ENCODE peak calls at places on chromosomes 11 and 22, in six cellular contexts. One of them, this sample, is unnamed.

GRCh38 chr22:27775698-27776409 is 25.7 kb downstream of the MN1 start:
- DNase-seq in effector memory CD4-positive, alpha-beta T cell: no peak
- DNase-seq in ELR: no peak
- DNase-seq in thyroid gland: no peak
- DNase-seq in hepatic stellate cell: no peak
- DNase-seq in activated CD8-positive, alpha-beta memory T cell treated with anti-CD3 and anti-CD28 coated beads, Interleukin-2, amount 50 U/mL, for 48 hours: no peak
- DNase-seq in this sample: no peak

GRCh38 chr11:121105063-121105480 is 4.0 kb downstream of the TECTA start:
- DNase-seq in effector memory CD4-positive, alpha-beta T cell: no peak
- DNase-seq in ELR: no peak
- DNase-seq in thyroid gland: peak; percentile 16
- DNase-seq in hepatic stellate cell: no peak
- DNase-seq in activated CD8-positive, alpha-beta memory T cell treated with anti-CD3 and anti-CD28 coated beads, Interleukin-2, amount 50 U/mL, for 48 hours: no peak
- DNase-seq in this sample: no peak

GRCh38 chr11:75351541-75352416 is at the start of gene ARRB1:
- DNase-seq in effector memory CD4-positive, alpha-beta T cell: peak; percentile 57
- DNase-seq in ELR: peak; percentile 46
- DNase-seq in thyroid gland: peak; percentile 48
- DNase-seq in hepatic stellate cell: peak; percentile 77
- DNase-seq in activated CD8-positive, alpha-beta memory T cell treated with anti-CD3 and anti-CD28 coated beads, Interleukin-2, amount 50 U/mL, for 48 hours: peak; percentile 73
- DNase-seq in this sample: peak; percentile 47

GRCh38 chr11:75796091-75796435 is 18.9 kb upstream of the UVRAG start:
- DNase-seq in effector memory CD4-positive, alpha-beta T cell: no peak
- DNase-seq in ELR: peak; percentile 74
- DNase-seq in thyroid gland: no peak
- DNase-seq in hepatic stellate cell: no peak
- DNase-seq in activated CD8-positive, alpha-beta memory T cell treated with anti-CD3 and anti-CD28 coated beads, Interleukin-2, amount 50 U/mL, for 48 hours: no peak
- DNase-seq in this sample: no peak

GRCh38 chr11:35343033-35343598 is 76.2 kb downstream of the SLC1A2 start:
- DNase-seq in effector memory CD4-positive, alpha-beta T cell: peak; percentile 34
- DNase-seq in ELR: no peak
- DNase-seq in thyroid gland: no peak
- DNase-seq in hepatic stellate cell: no peak
- DNase-seq in activated CD8-positive, alpha-beta memory T cell treated with anti-CD3 and anti-CD28 coated beads, Interleukin-2, amount 50 U/mL, for 48 hours: peak; percentile 58
- DNase-seq in this sample: no peak

GRCh38 chr22:28102413-28102812 is 183.4 kb upstream of the PITPNB start:
- DNase-seq in effector memory CD4-positive, alpha-beta T cell: no peak
- DNase-seq in ELR: no peak
- DNase-seq in thyroid gland: no peak
- DNase-seq in hepatic stellate cell: no peak
- DNase-seq in activated CD8-positive, alpha-beta memory T cell treated with anti-CD3 and anti-CD28 coated beads, Interleukin-2, amount 50 U/mL, for 48 hours: no peak
- DNase-seq in this sample: no peak

GRCh38 chr11:68868221-68868620 is 26.5 kb upstream of the CPT1A start:
- DNase-seq in effector memory CD4-positive, alpha-beta T cell: no peak
- DNase-seq in ELR: no peak
- DNase-seq in thyroid gland: no peak
- DNase-seq in hepatic stellate cell: no peak
- DNase-seq in activated CD8-positive, alpha-beta memory T cell treated with anti-CD3 and anti-CD28 coated beads, Interleukin-2, amount 50 U/mL, for 48 hours: no peak
- DNase-seq in this sample: no peak

GRCh38 chr11:61892085-61892370 is 683 bp upstream of the FADS3 start:
- DNase-seq in effector memory CD4-positive, alpha-beta T cell: no peak
- DNase-seq in ELR: no peak
- DNase-seq in thyroid gland: peak; percentile 55
- DNase-seq in hepatic stellate cell: no peak
- DNase-seq in activated CD8-positive, alpha-beta memory T cell treated with anti-CD3 and anti-CD28 coated beads, Interleukin-2, amount 50 U/mL, for 48 hours: no peak
- DNase-seq in this sample: no peak

GRCh38 chr11:44589301-44589700 is 23.8 kb downstream of the CD82 start:
- DNase-seq in effector memory CD4-positive, alpha-beta T cell: no peak
- DNase-seq in ELR: peak; percentile 60
- DNase-seq in thyroid gland: no peak
- DNase-seq in hepatic stellate cell: peak; percentile 53
- DNase-seq in activated CD8-positive, alpha-beta memory T cell treated with anti-CD3 and anti-CD28 coated beads, Interleukin-2, amount 50 U/mL, for 48 hours: no peak
- DNase-seq in this sample: no peak

GRCh38 chr11:34972892-34973291 is 56.5 kb downstream of the PDHX start:
- DNase-seq in effector memory CD4-positive, alpha-beta T cell: no peak
- DNase-seq in ELR: peak; percentile 83
- DNase-seq in thyroid gland: no peak
- DNase-seq in hepatic stellate cell: peak; percentile 18
- DNase-seq in activated CD8-positive, alpha-beta memory T cell treated with anti-CD3 and anti-CD28 coated beads, Interleukin-2, amount 50 U/mL, for 48 hours: no peak
- DNase-seq in this sample: no peak

GRCh38 chr22:23913306-23913660 is 19.1 kb downstream of the MIF start:
- DNase-seq in effector memory CD4-positive, alpha-beta T cell: no peak
- DNase-seq in ELR: no peak
- DNase-seq in thyroid gland: no peak
- DNase-seq in hepatic stellate cell: no peak
- DNase-seq in activated CD8-positive, alpha-beta memory T cell treated with anti-CD3 and anti-CD28 coated beads, Interleukin-2, amount 50 U/mL, for 48 hours: no peak
- DNase-seq in this sample: no peak

GRCh38 chr11:117731689-117732290 is 65.2 kb downstream of the DSCAML1 start:
- DNase-seq in effector memory CD4-positive, alpha-beta T cell: no peak
- DNase-seq in ELR: no peak
- DNase-seq in thyroid gland: no peak
- DNase-seq in hepatic stellate cell: no peak
- DNase-seq in activated CD8-positive, alpha-beta memory T cell treated with anti-CD3 and anti-CD28 coated beads, Interleukin-2, amount 50 U/mL, for 48 hours: no peak
- DNase-seq in this sample: no peak

GRCh38 chr22:48943567-48944432 is 883.9 kb downstream of the BRD1 start:
- DNase-seq in effector memory CD4-positive, alpha-beta T cell: no peak
- DNase-seq in ELR: no peak
- DNase-seq in thyroid gland: no peak
- DNase-seq in hepatic stellate cell: no peak
- DNase-seq in activated CD8-positive, alpha-beta memory T cell treated with anti-CD3 and anti-CD28 coated beads, Interleukin-2, amount 50 U/mL, for 48 hours: peak; percentile 50
- DNase-seq in this sample: no peak

GRCh38 chr11:43567396-43567975 is 113.1 kb upstream of the HSD17B12 start:
- DNase-seq in effector memory CD4-positive, alpha-beta T cell: no peak
- DNase-seq in ELR: peak; percentile 62
- DNase-seq in thyroid gland: no peak
- DNase-seq in hepatic stellate cell: peak; percentile 59
- DNase-seq in activated CD8-positive, alpha-beta memory T cell treated with anti-CD3 and anti-CD28 coated beads, Interleukin-2, amount 50 U/mL, for 48 hours: no peak
- DNase-seq in this sample: no peak

GRCh38 chr11:66547662-66548009 is 933 bp downstream of the ACTN3 start:
- DNase-seq in effector memory CD4-positive, alpha-beta T cell: no peak
- DNase-seq in ELR: no peak
- DNase-seq in thyroid gland: no peak
- DNase-seq in hepatic stellate cell: no peak
- DNase-seq in activated CD8-positive, alpha-beta memory T cell treated with anti-CD3 and anti-CD28 coated beads, Interleukin-2, amount 50 U/mL, for 48 hours: no peak
- DNase-seq in this sample: no peak

GRCh38 chr22:33923033-33923432 is 2.8 kb upstream of the LARGE1 start:
- DNase-seq in effector memory CD4-positive, alpha-beta T cell: no peak
- DNase-seq in ELR: no peak
- DNase-seq in thyroid gland: no peak
- DNase-seq in hepatic stellate cell: no peak
- DNase-seq in activated CD8-positive, alpha-beta memory T cell treated with anti-CD3 and anti-CD28 coated beads, Interleukin-2, amount 50 U/mL, for 48 hours: no peak
- DNase-seq in this sample: no peak

GRCh38 chr11:24234822-24235508 is 261.9 kb upstream of the LUZP2 start:
- DNase-seq in effector memory CD4-positive, alpha-beta T cell: no peak
- DNase-seq in ELR: peak; percentile 73
- DNase-seq in thyroid gland: peak; percentile 51
- DNase-seq in hepatic stellate cell: no peak
- DNase-seq in activated CD8-positive, alpha-beta memory T cell treated with anti-CD3 and anti-CD28 coated beads, Interleukin-2, amount 50 U/mL, for 48 hours: no peak
- DNase-seq in this sample: no peak

GRCh38 chr11:17649696-17650600 is 69.4 kb upstream of the MYOD1 start:
- DNase-seq in effector memory CD4-positive, alpha-beta T cell: no peak
- DNase-seq in ELR: peak; percentile 80
- DNase-seq in thyroid gland: no peak
- DNase-seq in hepatic stellate cell: no peak
- DNase-seq in activated CD8-positive, alpha-beta memory T cell treated with anti-CD3 and anti-CD28 coated beads, Interleukin-2, amount 50 U/mL, for 48 hours: no peak
- DNase-seq in this sample: no peak

This sample was measured in T follicular helper cell.